ENCODE peak calls at places on chromosomes 16 and 17, in six cellular contexts. One of them, this sample, is unnamed. For H3K4me1 and H3K27me3, the result is how much of the 10 kb centered on the place peaks cover.

GRCh38 chr16:49439050-49439449 is 65.4 kb downstream of the C16orf78 start:
- DNase-seq in upper lobe of left lung: no peak
- DNase-seq in SK-N-SH: no peak
- DNase-seq in prostate gland: no peak
- DNase-seq in transverse colon: no peak
- DNase-seq in endothelial cell of umbilical vein: no peak
- DNase-seq in this sample: peak

GRCh38 chr17:16922386-16923096 is 49.4 kb downstream of the TNFRSF13B start:
- DNase-seq in SK-N-SH: no peak
- DNase-seq in endothelial cell of umbilical vein: no peak
- DNase-seq in prostate gland: no peak
- DNase-seq in transverse colon: peak
- DNase-seq in upper lobe of left lung: no peak
- DNase-seq in this sample: no peak

GRCh38 chr17:46964315-46965265 is 14.5 kb downstream of the RPRML start:
- DNase-seq in SK-N-SH: no peak
- DNase-seq in prostate gland: no peak
- DNase-seq in upper lobe of left lung: no peak
- DNase-seq in transverse colon: no peak
- DNase-seq in endothelial cell of umbilical vein: no peak
- DNase-seq in this sample: peak

GRCh38 chr16:80984124-80984892 is 22.4 kb downstream of the CMC2 start:
- DNase-seq in transverse colon: no peak
- DNase-seq in prostate gland: no peak
- DNase-seq in upper lobe of left lung: no peak
- DNase-seq in SK-N-SH: no peak
- DNase-seq in endothelial cell of umbilical vein: no peak
- DNase-seq in this sample: no peak

GRCh38 chr16:69465083-69465721 is 40.8 kb downstream of the CYB5B start:
- DNase-seq in prostate gland: no peak
- DNase-seq in upper lobe of left lung: no peak
- DNase-seq in SK-N-SH: no peak
- DNase-seq in endothelial cell of umbilical vein: peak
- DNase-seq in transverse colon: peak
- DNase-seq in this sample: no peak

GRCh38 chr16:49547448-49547847 is 173.8 kb downstream of the C16orf78 start:
- DNase-seq in endothelial cell of umbilical vein: no peak
- DNase-seq in SK-N-SH: no peak
- DNase-seq in prostate gland: no peak
- DNase-seq in transverse colon: no peak
- DNase-seq in upper lobe of left lung: no peak
- DNase-seq in this sample: peak

GRCh38 chr17:8162997-8163977 is 539 bp upstream of the VAMP2 start:
- DNase-seq in prostate gland: no peak
- DNase-seq in SK-N-SH: peak
- DNase-seq in transverse colon: peak
- DNase-seq in endothelial cell of umbilical vein: peak
- DNase-seq in upper lobe of left lung: peak
- DNase-seq in this sample: peak

GRCh38 chr16:57185446-57185944 is 344 bp downstream of the PSME3IP1 start:
- DNase-seq in upper lobe of left lung: peak
- DNase-seq in transverse colon: peak
- DNase-seq in prostate gland: peak
- DNase-seq in SK-N-SH: peak
- DNase-seq in endothelial cell of umbilical vein: no peak
- DNase-seq in this sample: peak

GRCh38 chr17:78133971-78134898 is 3.7 kb downstream of the TMC8 start:
- DNase-seq in endothelial cell of umbilical vein: peak
- DNase-seq in prostate gland: peak
- DNase-seq in SK-N-SH: peak
- DNase-seq in transverse colon: peak
- DNase-seq in upper lobe of left lung: peak
- DNase-seq in this sample: peak

DNA sequence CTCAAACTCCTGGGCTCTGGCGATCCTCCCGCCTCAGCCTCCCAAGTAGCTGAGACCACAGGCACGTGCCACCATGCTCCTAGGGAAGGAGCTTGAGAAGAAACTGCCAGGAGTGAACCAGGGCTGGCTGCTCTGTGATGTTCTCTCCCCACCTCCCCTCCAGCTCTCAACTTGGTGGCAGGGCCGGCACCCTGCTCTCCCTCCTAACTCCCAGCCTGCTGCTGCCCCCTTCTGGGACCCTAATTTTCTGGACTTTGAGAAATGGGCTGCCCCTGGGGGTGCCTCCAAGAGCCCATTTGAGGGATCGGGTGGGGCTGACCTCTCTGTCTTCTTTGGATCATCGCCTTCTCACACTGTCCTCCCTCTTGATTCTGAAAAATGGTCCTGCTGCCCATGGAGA is 14.9 kb upstream of the STAT3 start:
- DNase-seq in SK-N-SH: peak
- DNase-seq in prostate gland: no peak
- DNase-seq in transverse colon: peak
- DNase-seq in endothelial cell of umbilical vein: no peak
- DNase-seq in upper lobe of left lung: no peak
- DNase-seq in this sample: no peak
- H3K4me1 ChIP-seq in SK-N-SH: under half
- H3K4me1 ChIP-seq in prostate gland: under half
- H3K4me1 ChIP-seq in transverse colon: half or more
- H3K4me1 ChIP-seq in endothelial cell of umbilical vein: under half
- H3K4me1 ChIP-seq in upper lobe of left lung: half or more
- H3K4me1 ChIP-seq in this sample: half or more

GRCh38 chr17:35534694-35535093 is 2.8 kb downstream of the SLFN12L start:
- DNase-seq in endothelial cell of umbilical vein: no peak
- DNase-seq in transverse colon: no peak
- DNase-seq in upper lobe of left lung: no peak
- DNase-seq in SK-N-SH: no peak
- DNase-seq in prostate gland: no peak
- DNase-seq in this sample: no peak

GRCh38 chr17:35539659-35540026 is 2.2 kb upstream of the SLFN12L start:
- DNase-seq in transverse colon: no peak
- DNase-seq in prostate gland: no peak
- DNase-seq in SK-N-SH: no peak
- DNase-seq in upper lobe of left lung: no peak
- DNase-seq in endothelial cell of umbilical vein: no peak
- DNase-seq in this sample: no peak

GRCh38 chr17:35540589-35541404 is 3.3 kb upstream of the SLFN12L start:
- DNase-seq in SK-N-SH: no peak
- DNase-seq in prostate gland: no peak
- DNase-seq in endothelial cell of umbilical vein: peak
- DNase-seq in transverse colon: peak
- DNase-seq in upper lobe of left lung: no peak
- DNase-seq in this sample: peak

GRCh38 chr17:35537569-35538209 is at the start of gene SLFN12L:
- DNase-seq in prostate gland: no peak
- DNase-seq in transverse colon: no peak
- DNase-seq in SK-N-SH: no peak
- DNase-seq in upper lobe of left lung: no peak
- DNase-seq in endothelial cell of umbilical vein: peak
- DNase-seq in this sample: no peak

DNA sequence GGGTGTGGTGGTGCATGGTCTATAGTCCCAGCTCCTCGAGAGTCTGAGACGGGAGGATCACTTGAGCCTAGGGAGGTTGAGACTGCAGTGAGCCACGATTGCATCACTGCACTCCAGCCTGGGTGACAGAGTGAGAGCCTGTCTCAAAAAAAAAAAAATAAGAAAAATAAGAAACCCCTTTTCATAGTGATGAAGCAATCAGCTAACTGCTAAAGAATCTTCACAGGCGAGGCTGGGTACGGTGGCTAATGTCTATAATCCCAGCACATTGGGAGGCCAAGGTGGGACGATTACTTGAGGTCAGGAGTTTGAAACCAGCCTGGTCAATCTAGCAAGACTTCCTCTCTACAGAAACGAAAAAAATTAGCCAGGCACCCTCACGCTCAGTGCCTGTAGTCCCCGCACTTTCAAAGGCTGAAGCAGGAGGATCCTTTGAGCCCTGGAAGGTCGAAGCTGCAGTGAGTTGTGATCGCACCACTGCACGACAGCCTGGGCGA is 766 bp downstream of the SLFN12L start:
- DNase-seq in SK-N-SH: no peak
- DNase-seq in prostate gland: no peak
- DNase-seq in transverse colon: no peak
- DNase-seq in endothelial cell of umbilical vein: no peak
- DNase-seq in upper lobe of left lung: no peak
- DNase-seq in this sample: no peak
- TF ChIP-seq POLR2AphosphoS5 in SK-N-SH: no peak
- TF ChIP-seq POLR2AphosphoS5 in prostate gland: no peak
- TF ChIP-seq POLR2AphosphoS5 in transverse colon: no peak
- TF ChIP-seq POLR2AphosphoS5 in endothelial cell of umbilical vein: no peak
- TF ChIP-seq POLR2AphosphoS5 in upper lobe of left lung: no peak
- TF ChIP-seq POLR2AphosphoS5 in this sample: no peak

DNA sequence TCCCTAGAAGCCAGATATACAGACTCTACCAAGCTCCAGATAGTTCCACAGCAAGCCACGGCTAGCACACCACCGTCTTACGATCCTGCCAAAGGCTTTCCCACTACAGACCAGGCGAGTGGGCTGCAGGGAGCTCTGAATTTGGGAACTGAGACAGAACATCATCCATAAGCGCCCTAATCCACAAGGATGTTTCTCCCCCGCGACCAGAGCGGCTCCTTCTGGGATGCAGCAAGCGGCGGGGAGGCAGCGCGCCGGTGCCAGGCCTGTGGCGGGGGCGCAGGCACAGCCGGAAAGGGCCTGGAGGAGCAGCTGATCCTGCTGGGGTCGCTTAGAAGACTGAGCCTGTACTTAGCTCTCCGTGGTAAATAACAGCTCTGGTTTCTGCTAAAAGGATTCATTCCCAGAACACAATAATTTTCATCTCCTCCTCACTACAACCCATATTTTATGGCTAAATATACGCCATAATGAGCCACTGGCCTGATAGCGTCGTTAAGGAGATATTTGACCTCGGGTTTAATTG is 16.2 kb upstream of the FOXF1 start:
- DNase-seq in endothelial cell of umbilical vein: no peak
- DNase-seq in transverse colon: no peak
- DNase-seq in prostate gland: no peak
- DNase-seq in upper lobe of left lung: peak
- DNase-seq in SK-N-SH: no peak
- DNase-seq in this sample: peak
- H3K27me3 ChIP-seq in endothelial cell of umbilical vein: half or more
- H3K27me3 ChIP-seq in transverse colon: half or more
- H3K27me3 ChIP-seq in prostate gland: under half
- H3K27me3 ChIP-seq in upper lobe of left lung: under half
- H3K27me3 ChIP-seq in SK-N-SH: half or more
- H3K27me3 ChIP-seq in this sample: half or more

GRCh38 chr17:21542991-21543390 is 149.3 kb upstream of the KCNJ18 start:
- DNase-seq in transverse colon: no peak
- DNase-seq in upper lobe of left lung: no peak
- DNase-seq in endothelial cell of umbilical vein: no peak
- DNase-seq in prostate gland: no peak
- DNase-seq in SK-N-SH: no peak
- DNase-seq in this sample: no peak
- H3K4me1 ChIP-seq in transverse colon: under half
- H3K4me1 ChIP-seq in upper lobe of left lung: under half
- H3K4me1 ChIP-seq in endothelial cell of umbilical vein: under half
- H3K4me1 ChIP-seq in prostate gland: under half
- H3K4me1 ChIP-seq in SK-N-SH: under half
- H3K4me1 ChIP-seq in this sample: under half

GRCh38 chr16:24537474-24538337 is 1.7 kb upstream of the RBBP6 start:
- DNase-seq in transverse colon: no peak
- DNase-seq in upper lobe of left lung: no peak
- DNase-seq in endothelial cell of umbilical vein: no peak
- DNase-seq in prostate gland: no peak
- DNase-seq in SK-N-SH: peak
- DNase-seq in this sample: no peak
- TF ChIP-seq POLR2AphosphoS5 in transverse colon: no peak
- TF ChIP-seq POLR2AphosphoS5 in upper lobe of left lung: no peak
- TF ChIP-seq POLR2AphosphoS5 in endothelial cell of umbilical vein: no peak
- TF ChIP-seq POLR2AphosphoS5 in prostate gland: no peak
- TF ChIP-seq POLR2AphosphoS5 in SK-N-SH: no peak
- TF ChIP-seq POLR2AphosphoS5 in this sample: no peak

DNA sequence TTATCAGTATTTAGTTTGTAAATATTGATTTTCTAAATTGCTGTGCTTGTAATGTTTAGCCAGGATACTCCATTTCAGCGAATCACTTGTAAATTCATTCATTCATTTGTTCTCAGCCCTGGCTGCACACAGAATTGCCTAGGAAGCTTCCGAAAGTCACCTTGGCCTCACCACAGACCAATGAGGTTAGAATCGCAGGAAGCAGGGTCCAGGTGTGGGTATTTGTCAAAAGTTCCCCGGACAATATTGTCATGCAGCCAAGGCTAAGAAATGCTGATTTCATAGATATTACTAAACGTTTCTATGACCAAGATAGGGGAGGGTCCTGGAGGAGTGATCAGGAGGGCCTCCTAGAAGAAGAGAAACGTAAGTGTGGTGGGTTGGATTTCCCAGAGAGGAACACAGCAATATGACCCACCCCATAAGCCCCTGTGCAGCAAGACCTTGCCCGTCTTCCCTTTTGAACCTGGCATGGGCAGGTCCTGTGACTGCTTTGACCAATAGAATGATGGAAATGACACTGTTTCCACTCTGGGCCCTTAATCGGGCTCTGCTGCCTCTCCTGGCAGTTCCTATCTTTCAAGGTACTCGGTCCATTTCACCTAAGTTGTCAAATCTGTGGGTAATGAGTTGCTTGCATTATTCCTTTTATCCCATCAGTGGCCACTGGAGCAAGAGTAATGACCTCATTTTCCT is 238.7 kb downstream of the FOXL1 start:
- DNase-seq in transverse colon: no peak
- DNase-seq in SK-N-SH: no peak
- DNase-seq in endothelial cell of umbilical vein: no peak
- DNase-seq in prostate gland: no peak
- DNase-seq in upper lobe of left lung: no peak
- DNase-seq in this sample: no peak
- H3K27me3 ChIP-seq in transverse colon: under half
- H3K27me3 ChIP-seq in SK-N-SH: half or more
- H3K27me3 ChIP-seq in endothelial cell of umbilical vein: under half
- H3K27me3 ChIP-seq in prostate gland: under half
- H3K27me3 ChIP-seq in upper lobe of left lung: under half
- H3K27me3 ChIP-seq in this sample: under half

GRCh38 chr17:28811594-28812135 is 30.9 kb downstream of the FAM222B start:
- DNase-seq in prostate gland: peak
- DNase-seq in upper lobe of left lung: no peak
- DNase-seq in endothelial cell of umbilical vein: peak
- DNase-seq in transverse colon: peak
- DNase-seq in SK-N-SH: peak
- DNase-seq in this sample: no peak
- H3K4me1 ChIP-seq in prostate gland: under half
- H3K4me1 ChIP-seq in upper lobe of left lung: under half
- H3K4me1 ChIP-seq in endothelial cell of umbilical vein: under half
- H3K4me1 ChIP-seq in transverse colon: half or more
- H3K4me1 ChIP-seq in SK-N-SH: under half
- H3K4me1 ChIP-seq in this sample: under half

DNA sequence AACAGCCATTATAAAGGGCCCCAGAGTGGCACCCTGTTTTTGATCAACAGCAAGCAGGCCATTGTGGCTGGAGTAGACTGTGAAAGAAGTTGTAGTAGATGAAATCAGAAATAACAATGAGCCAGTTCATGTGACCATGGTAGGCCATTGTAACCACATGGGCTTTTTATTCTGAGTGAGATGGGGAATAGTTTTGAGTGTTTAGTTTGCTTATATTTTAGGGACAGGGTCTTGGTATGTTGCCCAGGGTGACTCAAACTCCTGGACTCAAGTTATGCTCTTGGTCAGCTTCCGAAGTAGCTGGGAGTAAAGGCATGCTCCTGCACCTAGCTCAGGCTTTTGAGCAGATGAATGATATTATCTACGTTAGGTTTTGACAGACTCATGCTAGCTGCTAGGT is 12.0 kb downstream of the CBFB start:
- DNase-seq in upper lobe of left lung: no peak
- DNase-seq in SK-N-SH: no peak
- DNase-seq in prostate gland: no peak
- DNase-seq in transverse colon: no peak
- DNase-seq in endothelial cell of umbilical vein: no peak
- DNase-seq in this sample: no peak
- TF ChIP-seq POLR2AphosphoS5 in upper lobe of left lung: no peak
- TF ChIP-seq POLR2AphosphoS5 in SK-N-SH: no peak
- TF ChIP-seq POLR2AphosphoS5 in prostate gland: no peak
- TF ChIP-seq POLR2AphosphoS5 in transverse colon: no peak
- TF ChIP-seq POLR2AphosphoS5 in endothelial cell of umbilical vein: no peak
- TF ChIP-seq POLR2AphosphoS5 in this sample: no peak